ENCODE peak calls at places on chromosomes 12 and 14, in eight cellular contexts. E is mammary epithelial cell, M is omental fat pad, Z is progenitor cell of endocrine pancreas, W is activated B cell treated with CpG ODN at 0.5 μM for 24 hours, S is astrocyte of the cerebellum, L is testis, T is cardiac muscle cell. K is an unnamed sample.

GRCh38 chr14:31880935-31881334 is 196.2 kb upstream of the ARHGAP5 start:
- DNase-seq in E (peak), M (no peak), Z (no peak), W (no peak), S (peak), L (no peak), T (peak), K (no peak)

GRCh38 chr14:44309336-44309735 is 197.7 kb downstream of the FSCB start:
- DNase-seq in E (peak), M (no peak), Z (no peak), W (no peak), S (no peak), L (no peak), T (no peak), K (no peak)

GRCh38 chr14:69518341-69519101 is 34.0 kb downstream of the PLEKHD1 start:
- DNase-seq in E (no peak), M (no peak), Z (no peak), W (no peak), S (no peak), L (no peak), T (no peak), K (no peak)

GRCh38 chr14:21104448-21105060 is 3.7 kb downstream of the TMEM253 start:
- DNase-seq in E (peak), M (no peak), Z (no peak), W (no peak), S (peak), L (peak), T (peak), K (no peak)

GRCh38 chr12:92928431-92928961 is 599 bp downstream of the EEA1 start:
- DNase-seq in E (peak), M (peak), Z (no peak), W (peak), S (no peak), L (peak), T (no peak), K (no peak)

GRCh38 chr12:66678640-66679268 is at the start of gene GRIP1:
- DNase-seq in E (no peak), M (no peak), Z (no peak), W (no peak), S (no peak), L (no peak), T (no peak), K (no peak)

GRCh38 chr12:20588057-20588456 is 107.1 kb upstream of the SLCO1C1 start:
- DNase-seq in E (no peak), M (no peak), Z (no peak), W (no peak), S (no peak), L (no peak), T (peak), K (no peak)

GRCh38 chr14:30581283-30581625 is 22.3 kb downstream of the G2E3 start:
- DNase-seq in E (no peak), M (no peak), Z (no peak), W (no peak), S (no peak), L (no peak), T (no peak), K (no peak)

GRCh38 chr12:6241495-6241894 is 41.3 kb downstream of the CD9 start:
- DNase-seq in E (no peak), M (no peak), Z (no peak), W (no peak), S (no peak), L (peak), T (peak), K (no peak)

GRCh38 chr12:113475451-113476085 is 3.9 kb upstream of the LHX5 start:
- DNase-seq in E (no peak), M (no peak), Z (no peak), W (no peak), S (no peak), L (no peak), T (no peak), K (no peak)

GRCh38 chr12:51160814-51161459 is 12.0 kb downstream of the TFCP2 start:
- DNase-seq in E (no peak), M (no peak), Z (no peak), W (no peak), S (no peak), L (no peak), T (no peak), K (no peak)

GRCh38 chr12:75982974-75983660 is 48.5 kb downstream of the PHLDA1 start:
- DNase-seq in E (no peak), M (no peak), Z (no peak), W (no peak), S (no peak), L (no peak), T (no peak), K (no peak)

GRCh38 chr14:59919582-59920377 is at the start of gene LRRC9:
- DNase-seq in E (no peak), M (no peak), Z (peak), W (no peak), S (peak), L (peak), T (peak), K (no peak)

GRCh38 chr12:106248177-106248848 is 493 bp upstream of the CKAP4 start:
- DNase-seq in E (peak), M (peak), Z (no peak), W (peak), S (no peak), L (peak), T (peak), K (no peak)

GRCh38 chr14:103558071-103558882 is 4.2 kb downstream of the BAG5 start:
- DNase-seq in E (no peak), M (peak), Z (no peak), W (no peak), S (peak), L (no peak), T (no peak), K (no peak)

GRCh38 chr14:20632448-20632830 is 9.1 kb downstream of the OR6S1 start:
- DNase-seq in E (peak), M (no peak), Z (no peak), W (no peak), S (no peak), L (no peak), T (no peak), K (no peak)

GRCh38 chr12:110093631-110094311 is 30.4 kb upstream of the IFT81 start:
- DNase-seq in E (no peak), M (no peak), Z (no peak), W (no peak), S (no peak), L (no peak), T (no peak), K (no peak)

GRCh38 chr12:77001181-77001758 is 64.1 kb downstream of the E2F7 start:
- DNase-seq in E (no peak), M (no peak), Z (no peak), W (no peak), S (no peak), L (peak), T (no peak), K (no peak)

GRCh38 chr12:25182765-25183164 is 12.2 kb downstream of the DNAI7 start:
- DNase-seq in E (no peak), M (no peak), Z (no peak), W (no peak), S (no peak), L (no peak), T (no peak), K (no peak)

GRCh38 chr14:104383088-104383805 is 196.3 kb upstream of the C14orf180 start:
- DNase-seq in E (no peak), M (no peak), Z (no peak), W (peak), S (no peak), L (no peak), T (no peak), K (peak)

GRCh38 chr12:127083028-127083949 is 1183.7 kb upstream of the TMEM132C start:
- DNase-seq in E (peak), M (no peak), Z (no peak), W (no peak), S (peak), L (no peak), T (peak), K (no peak)

GRCh38 chr14:26395726-26396125 is 202.1 kb downstream of the NOVA1 start:
- DNase-seq in E (no peak), M (no peak), Z (no peak), W (no peak), S (no peak), L (no peak), T (no peak), K (no peak)

GRCh38 chr12:24996102-24996797 is 47.3 kb upstream of the BCAT1 start:
- DNase-seq in E (no peak), M (no peak), Z (no peak), W (no peak), S (no peak), L (no peak), T (no peak), K (no peak)

GRCh38 chr14:26934151-26934550 is 336.3 kb upstream of the NOVA1 start:
- DNase-seq in E (no peak), M (no peak), Z (no peak), W (no peak), S (no peak), L (no peak), T (no peak), K (no peak)

GRCh38 chr12:114508529-114509129 is 102.7 kb upstream of the TBX5 start:
- DNase-seq in E (peak), M (peak), Z (peak), W (peak), S (peak), L (peak), T (peak), K (no peak)

GRCh38 chr12:55132816-55133215 is 6.6 kb downstream of the OR9K2 start:
- DNase-seq in E (no peak), M (no peak), Z (no peak), W (no peak), S (no peak), L (no peak), T (no peak), K (no peak)

GRCh38 chr14:67151082-67151666 is 38.1 kb upstream of the GARIN2 start:
- DNase-seq in E (no peak), M (no peak), Z (no peak), W (no peak), S (no peak), L (no peak), T (no peak), K (no peak)

GRCh38 chr14:69328317-69328716 is 68.4 kb downstream of the GALNT16 start:
- DNase-seq in E (no peak), M (no peak), Z (no peak), W (no peak), S (no peak), L (no peak), T (no peak), K (no peak)

GRCh38 chr14:88825078-88825458 is 617 bp downstream of the TTC8 start:
- DNase-seq in E (no peak), M (no peak), Z (no peak), W (no peak), S (no peak), L (no peak), T (no peak), K (no peak)

GRCh38 chr12:68200854-68201253 is 24.8 kb downstream of the IL26 start:
- DNase-seq in E (peak), M (no peak), Z (no peak), W (no peak), S (peak), L (no peak), T (no peak), K (no peak)

GRCh38 chr12:52168019-52168717 is 23.6 kb downstream of the KRT80 start:
- DNase-seq in E (peak), M (no peak), Z (no peak), W (no peak), S (no peak), L (no peak), T (peak), K (no peak)

GRCh38 chr14:39581474-39581873 is 149.2 kb upstream of the FBXO33 start:
- DNase-seq in E (no peak), M (no peak), Z (no peak), W (no peak), S (no peak), L (no peak), T (no peak), K (no peak)
- TF ChIP-seq CTCF in E (no peak), M (no peak), Z (no peak), W (no peak), S (no peak), L (no peak), T (no peak), K (peak)

DNA sequence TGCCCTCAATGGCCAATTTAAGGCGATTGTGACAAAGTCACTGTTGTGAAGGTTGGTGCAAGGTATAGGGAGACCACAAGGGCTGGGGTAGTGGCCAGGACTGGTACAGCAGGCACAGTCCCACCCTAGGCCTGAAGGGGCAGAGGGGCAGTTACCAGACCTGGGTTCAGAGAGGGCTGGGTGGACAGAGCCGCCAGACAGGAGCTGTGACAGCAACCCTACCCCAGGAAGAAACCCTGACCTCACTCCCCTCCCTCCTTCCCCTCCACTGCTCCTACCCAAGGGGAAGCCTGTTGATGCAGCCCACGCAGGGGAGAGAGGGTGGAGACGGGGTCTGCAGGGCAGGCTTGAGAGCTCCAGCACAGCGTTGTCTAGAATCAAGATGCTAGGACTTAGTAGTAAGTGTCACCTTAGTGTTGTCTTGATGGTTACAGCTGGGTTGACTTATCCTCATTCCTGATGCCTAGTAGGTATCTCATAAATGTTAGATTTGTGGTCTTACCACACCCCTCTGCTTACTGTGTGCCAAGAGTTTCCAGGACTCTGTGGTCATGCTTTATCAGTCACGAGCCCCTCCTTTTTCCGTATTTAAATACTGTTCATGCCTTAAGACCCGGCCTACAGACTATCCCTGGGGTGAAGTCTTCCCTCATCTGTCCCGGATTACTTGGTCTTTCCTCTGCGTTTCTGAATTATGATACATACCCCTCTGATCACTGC is 14.4 kb downstream of the EML1 start:
- DNase-seq in E (no peak), M (no peak), Z (no peak), W (no peak), S (peak), L (no peak), T (no peak), K (no peak)
- TF ChIP-seq CTCF in E (peak), M (no peak), Z (peak), W (no peak), S (peak), L (no peak), T (no peak), K (no peak)

GRCh38 chr14:91255026-91255695 is 10.7 kb upstream of the GPR68 start:
- DNase-seq in E (no peak), M (no peak), Z (no peak), W (no peak), S (no peak), L (no peak), T (no peak), K (no peak)
- TF ChIP-seq CTCF in E (no peak), M (no peak), Z (no peak), W (no peak), S (no peak), L (no peak), T (no peak), K (no peak)

GRCh38 chr14:76426161-76426696 is 50.3 kb downstream of the ESRRB start:
- DNase-seq in E (no peak), M (no peak), Z (no peak), W (no peak), S (no peak), L (no peak), T (no peak), K (no peak)
- TF ChIP-seq CTCF in E (no peak), M (no peak), Z (no peak), W (no peak), S (no peak), L (no peak), T (no peak), K (no peak)

GRCh38 chr14:61753631-61754030 is 8.6 kb upstream of the SNAPC1 start:
- DNase-seq in E (no peak), M (no peak), Z (no peak), W (no peak), S (no peak), L (no peak), T (peak), K (no peak)
- TF ChIP-seq CTCF in E (peak), M (no peak), Z (no peak), W (no peak), S (peak), L (no peak), T (peak), K (no peak)

GRCh38 chr12:101889216-101889752 is 11.9 kb downstream of the DRAM1 start:
- DNase-seq in E (no peak), M (no peak), Z (no peak), W (no peak), S (no peak), L (no peak), T (no peak), K (no peak)
- TF ChIP-seq CTCF in E (no peak), M (no peak), Z (no peak), W (no peak), S (no peak), L (no peak), T (no peak), K (no peak)

GRCh38 chr14:93536945-93537344 is 106.2 kb downstream of the UNC79 start:
- DNase-seq in E (peak), M (no peak), Z (no peak), W (no peak), S (no peak), L (no peak), T (peak), K (no peak)
- TF ChIP-seq CTCF in E (no peak), M (no peak), Z (peak), W (no peak), S (no peak), L (no peak), T (no peak), K (peak)

GRCh38 chr12:57276935-57277563 is 26.1 kb upstream of the STAC3 start:
- DNase-seq in E (peak), M (no peak), Z (no peak), W (no peak), S (no peak), L (peak), T (peak), K (no peak)
- TF ChIP-seq CTCF in E (peak), M (no peak), Z (peak), W (no peak), S (peak), L (no peak), T (peak), K (peak)

DNA sequence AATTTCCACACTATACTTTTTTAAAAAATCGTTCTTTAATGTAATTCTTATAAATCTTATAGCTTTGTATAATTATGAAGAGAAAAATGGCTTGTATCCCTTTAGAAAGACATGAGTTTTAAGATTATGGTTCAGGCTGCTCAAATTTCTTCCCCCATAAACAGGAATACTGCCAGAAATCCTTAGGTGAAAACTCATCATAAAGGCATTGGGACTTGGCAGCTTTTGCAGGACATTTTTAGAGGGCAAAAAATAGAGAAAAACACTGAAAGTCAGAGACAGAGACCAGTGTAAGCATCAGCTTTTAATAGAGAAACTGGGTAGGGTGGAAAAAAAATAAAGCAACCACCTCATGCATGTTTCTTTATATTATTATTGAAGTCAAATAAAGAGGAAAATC is 29.1 kb downstream of the LRRK2 start:
- DNase-seq in E (no peak), M (no peak), Z (no peak), W (no peak), S (peak), L (no peak), T (no peak), K (no peak)
- TF ChIP-seq CTCF in E (no peak), M (no peak), Z (no peak), W (no peak), S (no peak), L (no peak), T (no peak), K (no peak)

K was measured in D721Med.